ENCODE peak calls at places on chromosomes 1 and 21, in five cellular contexts. Y, S, U, I and P are unnamed samples.

GRCh38 chr21:16532841-16533240 is 803.1 kb downstream of the USP25 start:
- DNase-seq in U (no peak), Y (no peak), S (no peak), I (no peak), P (no peak)

GRCh38 chr1:205317311-205317917 is 4.1 kb downstream of the NUAK2 start:
- DNase-seq in Y (no peak), S (peak; percentile 87), I (peak; percentile 91), U (no peak), P (no peak)

GRCh38 chr1:219304227-219305226 is 130.8 kb downstream of the LYPLAL1 start:
- DNase-seq in U (no peak), S (peak; percentile 60), Y (no peak), I (peak; percentile 64), P (peak; percentile 94)

GRCh38 chr1:207172885-207173284 is 68.9 kb downstream of the C4BPA start:
- DNase-seq in I (no peak), Y (no peak), S (no peak), U (no peak), P (no peak)

GRCh38 chr1:44105810-44106209 is 12.8 kb upstream of the KLF17 start:
- DNase-seq in Y (no peak), I (no peak), S (no peak), U (no peak), P (no peak)

GRCh38 chr1:165533254-165533653 is 10.5 kb upstream of the LRRC52 start:
- DNase-seq in Y (no peak), S (no peak), I (no peak), U (no peak), P (no peak)

GRCh38 chr1:37308571-37308960 is 165.8 kb upstream of the ZC3H12A start:
- DNase-seq in Y (no peak), I (no peak), S (no peak), U (no peak), P (no peak)

GRCh38 chr1:207793327-207793726 is 41.5 kb downstream of the CD46 start:
- DNase-seq in U (no peak), Y (no peak), S (no peak), I (no peak), P (no peak)

GRCh38 chr1:114988095-114988494 is 41.5 kb upstream of the TSHB start:
- DNase-seq in S (no peak), I (no peak), Y (no peak), U (no peak), P (no peak)

GRCh38 chr21:25556087-25556486 is 51.2 kb downstream of the MRPL39 start:
- DNase-seq in Y (no peak), U (no peak), S (no peak), I (no peak), P (no peak)

GRCh38 chr1:205775717-205776056 is 405 bp upstream of the RAB29 start:
- DNase-seq in Y (no peak), S (no peak), U (no peak), I (peak; percentile 25), P (no peak)

GRCh38 chr1:70231474-70231873 is 10.3 kb downstream of the SRSF11 start:
- DNase-seq in U (no peak), S (no peak), I (no peak), Y (no peak), P (no peak)

GRCh38 chr1:109840011-109840629 is 70.5 kb upstream of the CSF1 start:
- DNase-seq in Y (no peak), S (no peak), I (no peak), U (peak; percentile 56), P (no peak)

GRCh38 chr1:91057784-91058183 is 35.9 kb upstream of the ZNF644 start:
- DNase-seq in S (no peak), U (no peak), I (no peak), Y (no peak), P (no peak)

GRCh38 chr1:226424228-226425003 is 16.5 kb upstream of the PARP1 start:
- DNase-seq in I (no peak), U (no peak), Y (no peak), S (no peak), P (no peak)

GRCh38 chr1:111475706-111476105 is 1.9 kb downstream of the C1orf162 start:
- DNase-seq in Y (no peak), S (no peak), I (no peak), U (no peak), P (no peak)

GRCh38 chr1:182301467-182302198 is 90.0 kb downstream of the GLUL start:
- DNase-seq in U (peak; percentile 69), Y (peak; percentile 50), S (peak; percentile 77), I (no peak), P (no peak)

GRCh38 chr1:65965112-65965511 is 172.4 kb downstream of the PDE4B start:
- DNase-seq in S (no peak), Y (no peak), I (no peak), U (no peak), P (no peak)

GRCh38 chr1:202126426-202126825 is 3.7 kb downstream of the GPR37L1 start:
- DNase-seq in S (no peak), Y (no peak), I (no peak), U (no peak), P (no peak)

GRCh38 chr1:186155594-186155993 is 219.5 kb downstream of the TPR start:
- DNase-seq in Y (no peak), I (no peak), S (no peak), U (no peak), P (peak; percentile 17)

GRCh38 chr21:44375686-44376320 is 22.4 kb downstream of the TRPM2 start:
- DNase-seq in U (no peak), S (no peak), I (no peak), Y (no peak), P (no peak)

GRCh38 chr1:205664399-205665108 is 15.8 kb downstream of the SLC45A3 start:
- DNase-seq in S (no peak), Y (no peak), I (no peak), U (no peak), P (peak; percentile 18)

GRCh38 chr1:152022521-152022920 is 14.3 kb downstream of the S100A11 start:
- DNase-seq in Y (no peak), I (no peak), U (no peak), S (no peak), P (no peak)

DNA sequence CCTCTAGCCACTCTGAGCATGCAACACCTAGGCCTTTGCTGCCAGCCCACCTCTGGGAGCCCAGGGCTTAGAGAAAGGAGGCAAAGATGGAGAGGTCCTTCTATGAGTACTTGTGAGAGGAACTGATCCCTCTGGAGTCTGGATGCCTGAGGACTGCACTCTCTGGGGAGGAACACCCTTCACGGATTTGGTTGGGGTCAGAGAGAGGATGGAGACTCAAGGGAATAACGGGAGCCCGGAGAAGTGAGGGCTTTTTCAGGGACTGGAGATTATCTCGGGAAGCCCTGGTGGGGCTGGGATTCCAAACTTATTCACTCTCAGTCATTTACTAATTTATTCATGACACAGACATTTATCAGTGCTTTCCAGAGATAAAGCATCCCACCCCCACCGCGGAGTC is 438 bp upstream of the C1orf232 start:
- DNase-seq in I (no peak), S (no peak), U (no peak), Y (no peak), P (no peak)
- H3K4me3 ChIP-seq in I (no peak overlapping the region), S (peak overlapping the region; percentile 90), U (peak overlapping the region; percentile 76), Y (peak overlapping the region; percentile 81), P (peak overlapping the region; percentile 95)

DNA sequence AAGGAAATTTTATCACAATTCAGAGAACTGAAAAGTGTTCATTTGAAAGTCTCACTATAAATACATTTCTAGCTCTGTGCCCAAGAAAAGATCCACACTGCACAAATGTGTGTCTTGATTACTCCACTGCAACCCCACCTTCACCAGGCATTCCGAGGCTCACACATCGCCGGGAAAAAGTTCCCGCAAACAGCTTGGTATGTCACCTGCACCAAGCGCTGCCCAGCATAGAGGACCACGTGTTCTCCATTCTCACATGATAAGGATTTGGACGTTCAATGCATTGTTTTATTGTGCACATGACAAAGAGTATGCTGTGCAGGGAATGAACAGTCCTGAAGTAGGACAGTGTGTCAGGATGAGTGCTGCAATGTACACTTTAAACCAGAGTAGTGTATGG is 70.1 kb downstream of the ERG start:
- DNase-seq in I (no peak), Y (no peak), U (no peak), S (no peak), P (no peak)
- H3K36me3 ChIP-seq in I (no peaks in the 10 kb centered on the region), Y (no peaks in the 10 kb centered on the region), U (no peaks in the 10 kb centered on the region), S (no peaks in the 10 kb centered on the region), P (no peaks in the 10 kb centered on the region)

DNA sequence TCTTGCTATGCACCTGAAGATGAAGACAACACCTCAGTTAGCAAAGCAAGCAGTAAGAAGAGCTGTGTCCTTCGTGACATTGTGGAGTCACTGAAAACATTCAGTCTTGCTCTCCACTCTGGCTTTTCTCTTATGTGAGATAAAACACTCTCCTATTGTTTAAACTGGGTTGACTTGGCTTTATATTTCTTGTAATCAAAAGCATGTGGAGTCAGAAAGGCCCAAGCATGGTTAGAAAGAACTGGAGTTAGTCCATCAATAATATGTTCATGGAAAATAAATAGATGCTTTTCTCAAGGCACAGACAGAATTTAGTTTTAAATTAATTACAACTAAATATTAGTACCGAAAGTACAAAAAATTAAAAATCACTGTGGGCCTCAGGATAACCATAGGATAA is 61.7 kb downstream of the UBE2U start:
- DNase-seq in U (no peak), Y (no peak), S (no peak), I (no peak), P (no peak)
- H3K27me3 ChIP-seq in U (no peaks in the 10 kb centered on the region), Y (no peaks in the 10 kb centered on the region), S (no peaks in the 10 kb centered on the region), I (peaks cover 3% of the 10 kb centered on the region), P (no peaks in the 10 kb centered on the region)

DNA sequence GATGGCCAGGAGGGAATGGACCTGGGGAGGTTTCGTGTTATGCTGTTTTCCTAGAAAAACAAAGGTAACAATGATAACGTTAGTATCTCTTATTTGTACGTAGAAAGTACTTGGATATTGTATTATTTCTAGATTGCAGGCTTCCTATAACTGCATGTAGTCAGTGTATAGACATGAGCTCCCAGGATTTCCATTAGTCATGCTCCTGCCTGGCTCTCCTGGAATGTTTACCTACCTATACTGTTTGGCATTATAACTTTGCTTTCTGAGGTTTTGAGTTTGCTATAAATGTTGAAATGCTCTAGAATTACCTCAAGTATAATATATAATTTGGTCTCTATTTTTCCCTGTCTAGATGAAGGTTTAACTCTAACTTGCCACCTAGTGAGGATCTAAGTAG is 66.1 kb downstream of the TTC3 start:
- DNase-seq in S (no peak), I (no peak), Y (no peak), U (no peak), P (no peak)
- H3K4me3 ChIP-seq in S (no peak overlapping the region), I (no peak overlapping the region), Y (no peak overlapping the region), U (no peak overlapping the region), P (no peak overlapping the region)

DNA sequence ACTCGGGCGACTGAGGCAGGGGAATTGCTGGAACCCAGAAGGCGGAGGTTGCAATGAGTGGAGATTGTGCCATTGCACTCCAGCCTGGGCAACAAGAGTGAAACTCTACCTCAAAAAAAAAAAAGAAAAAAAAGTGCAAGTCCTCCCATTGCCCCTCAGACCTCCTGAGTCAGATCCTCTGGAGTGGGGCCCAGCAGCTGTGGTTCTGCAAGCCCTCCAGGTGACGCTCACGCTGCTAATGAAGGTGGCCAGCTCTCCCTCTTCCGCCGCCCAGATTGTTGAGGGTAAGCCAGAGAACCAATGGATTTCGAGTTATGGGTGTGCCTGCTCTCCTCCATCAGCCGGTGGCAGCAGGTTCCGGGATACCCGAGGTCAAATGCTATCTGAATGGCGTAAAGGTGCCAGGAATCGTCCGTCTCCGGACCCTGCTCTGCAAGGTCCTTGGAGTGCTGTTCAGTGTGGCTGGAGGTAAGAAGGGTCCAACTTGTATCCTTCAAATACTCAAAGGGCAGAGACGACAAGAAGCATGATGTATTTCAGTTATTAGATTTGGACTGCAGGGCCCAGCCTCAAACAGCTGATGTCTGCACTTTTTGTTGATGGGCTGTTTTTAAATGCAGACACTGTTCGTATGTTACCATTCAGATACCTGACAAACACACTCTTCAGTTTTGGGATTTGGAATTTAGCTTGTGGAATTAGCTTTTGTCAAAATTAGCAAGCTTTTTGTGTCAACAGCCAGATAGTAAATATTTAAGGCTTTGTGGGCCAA is 17.6 kb downstream of the CLCN6 start:
- DNase-seq in Y (no peak), I (no peak), S (no peak), U (no peak), P (no peak)
- H3K36me3 ChIP-seq in Y (peaks cover 2% of the 10 kb centered on the region), I (no peaks in the 10 kb centered on the region), S (peaks cover 13% of the 10 kb centered on the region), U (peaks cover 90% of the 10 kb centered on the region), P (peaks cover 22% of the 10 kb centered on the region)